ENCODE peak calls at places on chromosomes 6 and 20, in six cellular contexts. O is GM12878, C is A549, F is HepG2, R is K562, B is endothelial cell of umbilical vein. Y is an unnamed sample.

GRCh38 chr6:40169878-40170277 is 235.6 kb upstream of the MOCS1 start:
- DNase-seq in F (no peak), B (no peak), R (no peak), C (no peak), O (no peak), Y (no peak)

GRCh38 chr6:51300510-51300909 is 481.8 kb downstream of the TFAP2B start:
- DNase-seq in C (no peak), F (no peak), O (no peak), R (no peak), B (no peak), Y (no peak)

GRCh38 chr6:45265246-45265645 is 62.9 kb upstream of the RUNX2 start:
- DNase-seq in B (no peak), C (no peak), F (peak), R (no peak), O (no peak), Y (no peak)

GRCh38 chr20:2599265-2600060 is 53.0 kb upstream of the NOP56 start:
- DNase-seq in B (no peak), O (no peak), R (no peak), C (no peak), F (no peak), Y (no peak)

GRCh38 chr6:134003542-134003951 is 48.9 kb downstream of the SLC2A12 start:
- DNase-seq in R (no peak), F (no peak), B (peak), O (no peak), C (no peak), Y (no peak)

GRCh38 chr6:1105833-1106400 is 206.0 kb upstream of the FOXQ1 start:
- DNase-seq in R (no peak), O (no peak), B (no peak), C (no peak), F (no peak), Y (no peak)

GRCh38 chr6:151044465-151045441 is 179.3 kb downstream of the MTHFD1L start:
- DNase-seq in B (peak), C (peak), R (no peak), O (no peak), F (peak), Y (no peak)

GRCh38 chr20:36644713-36645109 is 1.3 kb downstream of the SLA2 start:
- DNase-seq in R (no peak), O (no peak), F (no peak), B (no peak), C (no peak), Y (no peak)

GRCh38 chr6:114432380-114432779 is 89.6 kb upstream of the HS3ST5 start:
- DNase-seq in B (no peak), C (no peak), F (no peak), O (no peak), R (no peak), Y (peak)

GRCh38 chr20:11676618-11677289 is 240.9 kb upstream of the BTBD3 start:
- DNase-seq in B (peak), O (no peak), F (peak), C (peak), R (peak), Y (peak)

GRCh38 chr6:148580442-148580841 is 166.4 kb upstream of the UST start:
- DNase-seq in F (no peak), C (no peak), B (peak), O (no peak), R (no peak), Y (no peak)

GRCh38 chr6:148578837-148579236 is 168.0 kb upstream of the UST start:
- DNase-seq in B (no peak), F (no peak), O (no peak), R (no peak), C (no peak), Y (no peak)

GRCh38 chr6:148577687-148578488 is 168.9 kb upstream of the UST start:
- DNase-seq in B (peak), C (peak), F (peak), R (peak), O (no peak), Y (peak)

GRCh38 chr6:148578489-148578814 is 168.4 kb upstream of the UST start:
- DNase-seq in R (no peak), F (no peak), B (no peak), O (no peak), C (no peak), Y (no peak)

DNA sequence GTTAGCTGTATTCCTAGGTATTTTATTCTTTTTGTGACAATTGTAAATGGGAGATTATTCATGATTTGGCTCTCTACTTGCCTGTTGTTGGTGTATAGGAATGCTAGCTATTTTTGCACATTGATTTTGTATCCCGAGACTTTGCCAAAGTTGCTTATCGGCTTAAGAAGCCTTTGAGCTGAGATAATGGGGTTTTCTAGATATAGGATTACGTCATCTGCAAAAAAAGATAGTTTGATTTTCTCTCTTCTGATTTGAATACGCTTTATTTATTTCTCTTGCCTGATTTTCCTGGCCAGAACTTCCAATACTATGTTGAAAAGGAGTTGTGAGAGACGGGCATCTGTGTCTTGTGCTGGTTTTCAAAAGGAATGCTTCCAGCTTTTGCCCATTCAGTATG is 163.2 kb upstream of the UST start:
- DNase-seq in B (no peak), R (no peak), F (no peak), O (no peak), C (no peak), Y (no peak)
- H3K4me3 ChIP-seq in B (no peak), R (no peak), F (no peak), O (no peak), C (no peak), Y (no peak)

DNA sequence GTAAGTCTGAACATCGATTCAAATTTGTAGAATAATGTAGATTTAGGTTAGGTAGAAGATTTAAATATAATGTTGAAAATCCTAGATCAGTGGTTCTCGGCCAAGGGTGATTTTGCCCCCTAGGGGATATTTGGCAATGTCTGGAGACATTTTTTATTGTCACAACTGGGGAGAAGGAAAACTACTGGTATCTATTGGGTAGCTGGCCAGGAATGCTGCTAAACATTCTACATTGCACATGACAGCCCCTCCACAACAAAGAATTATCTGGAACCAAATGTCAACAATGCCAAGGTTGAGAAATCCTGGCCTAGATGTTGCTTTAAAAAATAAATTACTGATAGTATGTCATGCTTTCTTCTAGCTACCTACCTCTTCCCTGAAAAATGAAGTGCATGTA is 76.1 kb downstream of the HIVEP2 start:
- DNase-seq in O (no peak), B (peak), F (peak), C (no peak), R (no peak), Y (no peak)
- TF ChIP-seq CTCF in O (no peak), B (no peak), F (peak), C (no peak), R (no peak), Y (no peak)

DNA sequence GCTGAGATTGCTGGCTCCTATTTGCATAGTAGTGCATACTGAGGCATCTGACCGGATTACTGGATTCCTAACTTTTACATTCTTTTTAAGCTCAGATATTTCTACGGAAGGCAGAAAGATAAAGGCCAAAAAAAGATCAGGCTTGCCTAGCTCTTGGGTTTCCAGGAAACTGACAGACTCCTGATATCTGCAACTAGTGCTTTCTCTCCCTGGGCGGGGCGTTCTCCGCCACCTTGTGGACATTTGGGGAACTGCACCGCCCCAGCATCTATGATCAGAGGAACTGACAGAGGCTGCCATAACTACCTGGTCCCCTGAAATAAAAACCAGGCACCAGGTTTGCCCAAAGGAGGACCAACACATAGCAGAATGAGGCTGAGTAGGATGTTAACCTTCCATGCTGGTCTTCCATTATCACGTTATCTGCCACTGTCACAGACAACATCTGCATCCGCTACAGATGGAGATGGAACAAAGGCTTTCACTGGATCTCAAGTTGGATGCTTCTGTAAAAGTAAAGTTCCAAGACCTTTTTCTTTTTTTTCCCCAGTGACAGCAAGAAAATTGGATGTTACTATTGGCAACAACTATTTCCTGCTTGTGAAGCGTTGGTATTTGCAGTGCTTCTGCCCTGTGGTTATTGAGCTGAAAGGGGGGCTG is 33.3 kb downstream of the NT5E start:
- DNase-seq in R (peak), O (no peak), C (peak), B (peak), F (peak), Y (peak)
- TF ChIP-seq MYC in R (no peak), O (no peak), C (no peak), B (no peak), F (no peak), Y (no peak)

GRCh38 chr6:116101298-116101718 is 655 bp downstream of the NT5DC1 start:
- DNase-seq in F (no peak), O (no peak), B (no peak), R (peak), C (no peak), Y (no peak)

GRCh38 chr6:116099036-116099435 is 1.6 kb upstream of the NT5DC1 start:
- DNase-seq in R (no peak), O (no peak), C (no peak), B (no peak), F (no peak), Y (no peak)

GRCh38 chr6:116100419-116101297 is at the start of gene NT5DC1:
- DNase-seq in O (peak), F (peak), C (peak), R (peak), B (peak), Y (peak)

GRCh38 chr6:116102856-116103255 is 2.2 kb downstream of the NT5DC1 start:
- DNase-seq in R (no peak), B (no peak), O (no peak), C (no peak), F (no peak), Y (peak)

GRCh38 chr6:116101790-116102189 is 1.1 kb downstream of the NT5DC1 start:
- DNase-seq in O (no peak), C (no peak), F (no peak), B (no peak), R (no peak), Y (peak)
- H3K4me3 ChIP-seq in O (peak), C (peak), F (peak), B (no peak), R (peak), Y (peak)

GRCh38 chr20:3758566-3758965 is 9.0 kb downstream of the ADISSP start:
- DNase-seq in R (no peak), C (no peak), O (no peak), F (no peak), B (no peak), Y (no peak)
- TF ChIP-seq CTCF in R (no peak), C (no peak), O (no peak), F (no peak), B (no peak), Y (no peak)

GRCh38 chr6:10640402-10640801 is 54.0 kb downstream of the C6orf52 start:
- DNase-seq in F (no peak), C (no peak), R (peak), B (no peak), O (no peak), Y (no peak)

GRCh38 chr6:10644225-10644624 is 50.2 kb downstream of the C6orf52 start:
- DNase-seq in F (no peak), R (no peak), B (no peak), C (no peak), O (no peak), Y (no peak)

GRCh38 chr6:10641494-10641893 is 52.9 kb downstream of the C6orf52 start:
- DNase-seq in R (no peak), C (no peak), F (no peak), B (no peak), O (no peak), Y (no peak)

GRCh38 chr6:10643214-10643641 is 51.2 kb downstream of the C6orf52 start:
- DNase-seq in R (no peak), O (no peak), F (no peak), B (no peak), C (no peak), Y (peak)
- TF ChIP-seq MYC in R (no peak), O (no peak), F (no peak), B (no peak), C (no peak), Y (peak)

DNA sequence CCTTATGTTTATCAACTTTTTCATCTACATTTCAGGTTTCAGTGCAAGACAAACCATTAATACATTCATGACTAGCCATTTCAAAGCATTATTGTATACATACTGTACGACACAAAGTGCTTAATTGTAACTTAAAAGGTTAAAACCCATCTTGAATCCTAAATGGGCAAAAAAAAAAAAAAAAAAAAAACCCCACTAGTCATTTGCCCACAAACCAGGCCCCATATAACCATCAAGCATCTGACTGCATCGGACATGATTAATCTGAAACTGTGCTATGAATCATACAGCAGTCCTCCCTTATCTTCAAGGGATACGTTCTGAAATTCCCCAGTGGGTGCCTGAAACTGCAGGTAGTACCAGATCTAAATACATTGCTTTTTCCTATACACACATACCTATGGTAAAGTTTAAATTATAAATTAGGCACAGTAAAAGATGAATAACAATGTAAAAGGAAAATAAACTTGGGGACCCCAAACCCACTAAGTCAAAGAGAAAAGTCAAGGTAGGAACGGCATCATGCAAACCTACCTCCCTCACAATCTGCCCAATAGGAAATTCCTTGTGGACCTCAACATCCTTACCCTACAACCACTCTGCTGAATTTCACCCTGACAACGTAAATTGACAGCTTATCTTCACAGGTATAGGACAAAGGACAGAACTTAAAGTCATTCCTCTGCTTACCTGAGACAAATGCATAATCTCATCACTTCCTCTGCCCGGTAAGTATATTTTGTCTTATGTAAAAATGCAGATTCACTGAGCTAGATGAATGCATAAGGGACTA is 14.3 kb downstream of the B4GALT5 start:
- DNase-seq in B (peak), F (no peak), R (peak), C (peak), O (no peak), Y (no peak)
- H3K4me3 ChIP-seq in B (no peak), F (no peak), R (no peak), C (peak), O (peak), Y (no peak)

GRCh38 chr6:79421001-79421411 is 116.2 kb downstream of the LCA5 start:
- DNase-seq in R (no peak), O (no peak), B (peak), C (no peak), F (no peak), Y (no peak)
- TF ChIP-seq CTCF in R (no peak), O (no peak), B (no peak), C (no peak), F (no peak), Y (no peak)

Y was measured in NB4.